ENCODE peak calls at places on chromosomes 5 and 9, in four cellular contexts. C is HepG2, Z is K562, I is GM12878. L is an unnamed sample.

GRCh38 chr9:130636648-130637020 is 27.8 kb upstream of the PRDM12 start:
- DNase-seq in C (no peak), Z (no peak), I (no peak), L (no peak)

GRCh38 chr5:60597570-60597969 is 102.4 kb downstream of the DEPDC1B start:
- DNase-seq in C (no peak), Z (no peak), I (peak), L (peak)

GRCh38 chr5:176778921-176779465 is 31.4 kb upstream of the UNC5A start:
- DNase-seq in C (no peak), Z (no peak), I (no peak), L (no peak)

GRCh38 chr5:78621269-78621871 is 27.2 kb downstream of the LHFPL2 start:
- DNase-seq in C (no peak), Z (no peak), I (no peak), L (no peak)

GRCh38 chr9:131037336-131038255 is 28.6 kb downstream of the LAMC3 start:
- DNase-seq in C (no peak), Z (peak), I (no peak), L (no peak)

GRCh38 chr5:174680901-174681565 is 43.3 kb upstream of the MSX2 start:
- DNase-seq in C (no peak), Z (no peak), I (no peak), L (no peak)

GRCh38 chr5:135450328-135450727 is 1.8 kb downstream of the TIFAB start:
- DNase-seq in C (peak), Z (no peak), I (no peak), L (no peak)

GRCh38 chr5:115313632-115314031 is 17.2 kb upstream of the CCDC112 start:
- DNase-seq in C (no peak), Z (no peak), I (no peak), L (no peak)

GRCh38 chr5:154221371-154221896 is 30.9 kb downstream of the GALNT10 start:
- DNase-seq in C (no peak), Z (no peak), I (no peak), L (peak)

GRCh38 chr5:78717674-78718073 is 69.1 kb upstream of the LHFPL2 start:
- DNase-seq in C (no peak), Z (no peak), I (no peak), L (no peak)

GRCh38 chr9:113219186-113219936 is 1.7 kb downstream of the FKBP15 start:
- DNase-seq in C (no peak), Z (no peak), I (no peak), L (no peak)

GRCh38 chr9:70011366-70011765 is 32.3 kb upstream of the MAMDC2 start:
- DNase-seq in C (no peak), Z (no peak), I (no peak), L (no peak)

GRCh38 chr9:123778232-123778902 is 151.6 kb downstream of the DENND1A start:
- DNase-seq in C (no peak), Z (no peak), I (no peak), L (no peak)

GRCh38 chr9:26166537-26166936 is 488.3 kb upstream of the TUSC1 start:
- DNase-seq in C (no peak), Z (no peak), I (no peak), L (no peak)

GRCh38 chr5:40221796-40222195 is 457.9 kb upstream of the PTGER4 start:
- DNase-seq in C (no peak), Z (no peak), I (no peak), L (no peak)

GRCh38 chr5:124230456-124230855 is 516.0 kb downstream of the ZNF608 start:
- DNase-seq in C (no peak), Z (no peak), I (no peak), L (no peak)

GRCh38 chr9:72858089-72858912 is 94.6 kb downstream of the ALDH1A1 start:
- DNase-seq in C (peak), Z (peak), I (no peak), L (peak)

GRCh38 chr5:67591491-67591890 is 394.9 kb upstream of the CD180 start:
- DNase-seq in C (no peak), Z (no peak), I (no peak), L (peak)

GRCh38 chr9:34634551-34634945 is 3.0 kb downstream of the SIGMAR1 start:
- DNase-seq in C (no peak), Z (no peak), I (no peak), L (no peak)

GRCh38 chr9:29822458-29822857 is 2249.2 kb upstream of the C9orf72 start:
- DNase-seq in C (no peak), Z (no peak), I (no peak), L (no peak)

GRCh38 chr5:150162142-150162513 is 4.5 kb upstream of the CDX1 start:
- DNase-seq in C (no peak), Z (no peak), I (no peak), L (no peak)

GRCh38 chr5:124289122-124289521 is 457.3 kb downstream of the ZNF608 start:
- DNase-seq in C (no peak), Z (no peak), I (no peak), L (no peak)

GRCh38 chr9:82202808-82203207 is 214.2 kb downstream of the SPATA31D1 start:
- DNase-seq in C (no peak), Z (no peak), I (no peak), L (no peak)

GRCh38 chr5:66223637-66224036 is 79.5 kb downstream of the SREK1 start:
- DNase-seq in C (no peak), Z (peak), I (no peak), L (peak)

GRCh38 chr5:43039468-43040286 is 442 bp downstream of the ANXA2R start:
- DNase-seq in C (peak), Z (peak), I (no peak), L (peak)
- TF ChIP-seq MYC in C (no peak), Z (no peak), I (no peak), L (no peak)

GRCh38 chr5:117533792-117534191 is 959.2 kb upstream of the SEMA6A start:
- DNase-seq in C (no peak), Z (no peak), I (no peak), L (no peak)

GRCh38 chr5:117539692-117540091 is 965.1 kb upstream of the SEMA6A start:
- DNase-seq in C (no peak), Z (no peak), I (no peak), L (no peak)
- TF ChIP-seq POLR2AphosphoS5 in C (no peak), Z (no peak), I (no peak), L (no peak)

GRCh38 chr5:168332042-168332441 is 40.6 kb downstream of the WWC1 start:
- DNase-seq in C (no peak), Z (no peak), I (no peak), L (no peak)
- TF ChIP-seq MAX in C (no peak), Z (no peak), I (no peak), L (no peak)

GRCh38 chr5:162786234-162786633 is 651.2 kb upstream of the CCNG1 start:
- DNase-seq in C (no peak), Z (no peak), I (no peak), L (no peak)

DNA sequence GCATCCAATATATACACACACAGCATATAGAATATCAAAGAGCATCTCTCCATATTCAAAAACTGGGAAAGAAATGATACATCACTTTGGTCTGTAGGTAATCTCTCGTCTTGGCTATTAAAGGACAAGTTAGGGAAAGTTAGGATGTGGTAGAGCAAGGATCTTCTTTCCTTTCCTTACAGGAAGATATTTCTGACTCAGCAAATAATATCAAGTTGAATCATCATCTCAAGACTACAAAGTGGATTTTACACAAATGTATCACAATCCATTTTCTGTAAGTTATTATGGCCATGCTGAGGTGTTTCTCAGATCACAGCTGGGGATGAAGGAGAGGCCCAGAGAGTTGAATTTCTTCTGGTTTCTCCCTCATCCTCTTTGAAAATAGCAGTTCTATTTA is 651.7 kb upstream of the CCNG1 start:
- DNase-seq in C (no peak), Z (no peak), I (no peak), L (no peak)
- TF ChIP-seq MYC in C (no peak), Z (no peak), I (no peak), L (no peak)

GRCh38 chr9:111936391-111936790 is 39.8 kb downstream of the UGCG start:
- DNase-seq in C (no peak), Z (no peak), I (no peak), L (no peak)

GRCh38 chr9:111938427-111938800 is 41.8 kb downstream of the UGCG start:
- DNase-seq in C (no peak), Z (no peak), I (no peak), L (no peak)

GRCh38 chr9:111939322-111939721 is 42.7 kb downstream of the UGCG start:
- DNase-seq in C (no peak), Z (no peak), I (no peak), L (no peak)

GRCh38 chr9:111937301-111937700 is 40.7 kb downstream of the UGCG start:
- DNase-seq in C (no peak), Z (no peak), I (no peak), L (no peak)

DNA sequence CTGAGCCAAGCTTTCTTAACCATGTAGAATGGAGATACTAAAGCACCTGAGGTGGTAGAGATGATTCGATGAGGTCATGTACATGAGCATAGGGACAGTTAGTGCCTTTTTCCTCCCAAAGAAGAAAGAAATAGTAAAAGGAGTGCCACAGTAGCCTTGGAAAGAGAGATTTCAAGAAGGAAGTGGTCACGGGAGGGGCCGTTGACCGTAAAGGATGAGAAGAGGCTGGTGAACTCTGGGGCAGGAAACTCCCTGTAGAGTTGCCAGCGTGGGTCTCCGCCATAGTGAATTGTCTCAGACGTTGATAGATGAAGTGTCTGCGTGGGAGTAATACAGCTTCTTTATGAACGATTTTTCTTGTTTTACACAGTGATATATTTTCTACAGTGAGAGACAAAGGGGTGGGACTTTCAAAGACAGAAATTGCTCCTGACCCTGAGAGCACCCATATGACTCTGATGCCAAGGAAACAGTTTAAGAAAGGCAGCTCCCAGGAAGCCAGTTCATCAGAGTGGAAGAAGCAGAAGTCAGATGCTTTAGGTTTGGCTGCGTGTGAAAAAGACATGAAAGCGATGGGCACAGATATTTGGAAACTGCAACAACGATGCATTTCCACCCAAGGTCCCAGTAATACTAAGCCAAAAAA is 41.3 kb downstream of the UGCG start:
- DNase-seq in C (no peak), Z (no peak), I (peak), L (peak)
- TF ChIP-seq POLR2AphosphoS5 in C (no peak), Z (no peak), I (peak), L (peak)

DNA sequence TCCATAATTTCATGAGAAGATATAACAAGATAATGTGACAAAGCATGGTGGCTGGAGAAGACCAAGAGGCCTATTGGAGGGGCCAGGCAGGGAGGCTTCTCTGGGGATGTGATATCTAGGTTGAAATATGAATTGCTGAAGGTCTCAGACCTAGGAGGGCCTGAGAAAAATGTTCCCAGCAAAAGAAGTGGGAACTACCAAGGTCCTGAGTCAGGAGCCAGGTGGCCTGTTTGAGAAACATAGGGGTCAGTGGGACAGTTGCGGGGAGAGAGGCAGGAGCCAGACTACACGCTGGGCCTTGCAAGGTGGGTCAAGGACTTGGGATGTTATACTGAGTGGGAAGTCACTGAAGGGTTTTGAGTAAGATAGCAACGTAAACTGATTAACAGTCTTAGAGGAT is 216.1 kb downstream of the CFAP90 start:
- DNase-seq in C (no peak), Z (no peak), I (no peak), L (no peak)
- TF ChIP-seq MAX in C (no peak), Z (no peak), I (no peak), L (no peak)

DNA sequence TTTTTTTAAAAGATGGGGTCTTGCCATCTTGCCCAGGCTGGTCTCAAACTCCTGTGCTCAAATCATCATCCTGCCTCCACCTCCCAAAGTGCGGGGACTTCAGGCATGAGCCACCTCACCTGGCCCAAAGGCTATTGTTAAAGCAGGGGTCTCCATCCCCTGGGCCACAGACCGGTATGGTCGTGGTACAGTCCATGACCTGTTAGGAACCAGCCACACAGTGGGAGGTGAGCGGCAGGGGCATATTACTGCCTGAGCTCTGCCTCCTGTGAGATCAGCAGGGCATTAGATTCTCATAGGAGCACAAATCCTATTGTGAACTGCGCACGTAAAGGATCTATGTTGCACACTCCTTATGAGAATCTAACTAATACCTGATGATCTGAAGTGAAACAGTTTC is 7.3 kb upstream of the NOL6 start:
- DNase-seq in C (no peak), Z (no peak), I (no peak), L (no peak)
- TF ChIP-seq MYC in C (no peak), Z (no peak), I (no peak), L (no peak)

GRCh38 chr5:10695759-10696543 is 65.1 kb downstream of the DAP start:
- DNase-seq in C (no peak), Z (no peak), I (no peak), L (no peak)

GRCh38 chr5:10690460-10690859 is 70.6 kb downstream of the DAP start:
- DNase-seq in C (no peak), Z (no peak), I (no peak), L (no peak)

GRCh38 chr5:10691826-10692785 is 68.9 kb downstream of the DAP start:
- DNase-seq in C (no peak), Z (no peak), I (no peak), L (no peak)

GRCh38 chr5:10699281-10699874 is 61.7 kb downstream of the DAP start:
- DNase-seq in C (no peak), Z (no peak), I (no peak), L (peak)

GRCh38 chr5:10695055-10695649 is 65.9 kb downstream of the DAP start:
- DNase-seq in C (peak), Z (peak), I (no peak), L (peak)
- TF ChIP-seq POLR2AphosphoS5 in C (no peak), Z (no peak), I (no peak), L (no peak)

DNA sequence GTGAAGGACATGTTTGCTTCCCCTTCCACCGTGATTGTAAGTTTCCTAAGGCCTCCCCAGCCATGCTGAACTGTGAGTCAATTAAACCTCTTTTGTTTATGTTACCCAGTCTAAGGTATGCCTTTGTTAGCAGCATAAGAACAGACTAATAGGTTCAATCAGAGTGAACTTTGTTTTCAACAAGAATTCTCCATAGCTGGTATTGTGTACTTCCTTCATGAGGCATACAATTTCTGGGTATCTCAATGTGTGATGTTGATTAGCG is 535.8 kb upstream of the MEF2C start:
- DNase-seq in C (no peak), Z (no peak), I (no peak), L (no peak)
- TF ChIP-seq MAX in C (no peak), Z (no peak), I (no peak), L (no peak)